ENCODE peak calls at places on chromosomes 6 and 20, in seven cellular contexts. K is effector memory CD4-positive, alpha-beta T cell; C is heart right ventricle; G is adrenal gland; T is right cardiac atrium; O is CD8-positive, alpha-beta T cell; M is right lobe of liver. N is an unnamed sample. For H3K27me3, the result is how much of the 10 kb centered on the place peaks cover.

GRCh38 chr20:10185741-10186558 is 32.7 kb upstream of the SNAP25 start:
- DNase-seq in K (no peak), C (no peak), G (no peak), T (no peak), O (no peak), M (peak), N (no peak)

GRCh38 chr6:130020106-130020851 is 1.9 kb downstream of the L3MBTL3 start:
- DNase-seq in K (peak), C (peak), G (peak), T (peak), O (peak), M (peak), N (peak)

GRCh38 chr6:106488494-106489369 is 128.2 kb downstream of the CRYBG1 start:
- DNase-seq in K (no peak), C (no peak), G (no peak), T (no peak), O (no peak), M (no peak), N (no peak)

GRCh38 chr20:24827603-24828295 is 121.3 kb upstream of the CST7 start:
- DNase-seq in K (no peak), C (no peak), G (no peak), T (no peak), O (no peak), M (no peak), N (no peak)

GRCh38 chr20:33093582-33093981 is 14.1 kb downstream of the BPIFB4 start:
- DNase-seq in K (no peak), C (no peak), G (no peak), T (no peak), O (no peak), M (no peak), N (no peak)

GRCh38 chr20:43583133-43583864 is 7.4 kb upstream of the IFT52 start:
- DNase-seq in K (no peak), C (no peak), G (no peak), T (no peak), O (no peak), M (no peak), N (no peak)

GRCh38 chr20:57657537-57658446 is 37.6 kb upstream of the ZBP1 start:
- DNase-seq in K (no peak), C (peak), G (peak), T (peak), O (peak), M (peak), N (peak)

GRCh38 chr20:51368461-51369211 is 173.9 kb downstream of the NFATC2 start:
- DNase-seq in K (no peak), C (no peak), G (no peak), T (no peak), O (no peak), M (no peak), N (no peak)

GRCh38 chr6:105373481-105373880 is 29.4 kb downstream of the PREP start:
- DNase-seq in K (no peak), C (no peak), G (no peak), T (no peak), O (no peak), M (no peak), N (no peak)

GRCh38 chr6:69631552-69632346 is 165.1 kb downstream of the LMBRD1 start:
- DNase-seq in K (no peak), C (no peak), G (no peak), T (no peak), O (no peak), M (no peak), N (no peak)

GRCh38 chr6:168730931-168731716 is 290.1 kb downstream of the SMOC2 start:
- DNase-seq in K (no peak), C (no peak), G (no peak), T (no peak), O (no peak), M (no peak), N (no peak)

GRCh38 chr6:26240981-26241770 is 123.8 kb upstream of the BTN3A2 start:
- DNase-seq in K (peak), C (no peak), G (peak), T (no peak), O (no peak), M (no peak), N (peak)

GRCh38 chr6:160139420-160139851 is 17.8 kb downstream of the SLC22A1 start:
- DNase-seq in K (no peak), C (no peak), G (no peak), T (no peak), O (no peak), M (no peak), N (peak)

GRCh38 chr6:73691512-73691911 is 4.5 kb upstream of the CD109 start:
- DNase-seq in K (no peak), C (no peak), G (no peak), T (no peak), O (no peak), M (no peak), N (no peak)

GRCh38 chr6:11358904-11359840 is 126.7 kb upstream of the NEDD9 start:
- DNase-seq in K (no peak), C (no peak), G (no peak), T (no peak), O (no peak), M (no peak), N (peak)

GRCh38 chr20:40506567-40506966 is 182.5 kb downstream of the MAFB start:
- DNase-seq in K (no peak), C (peak), G (peak), T (peak), O (no peak), M (peak), N (peak)

GRCh38 chr6:96235927-96236326 is 220.2 kb downstream of the FUT9 start:
- DNase-seq in K (no peak), C (no peak), G (no peak), T (no peak), O (no peak), M (no peak), N (no peak)

GRCh38 chr6:159074120-159074684 is 29.4 kb upstream of the TAGAP start:
- DNase-seq in K (no peak), C (no peak), G (peak), T (no peak), O (no peak), M (no peak), N (peak)

DNA sequence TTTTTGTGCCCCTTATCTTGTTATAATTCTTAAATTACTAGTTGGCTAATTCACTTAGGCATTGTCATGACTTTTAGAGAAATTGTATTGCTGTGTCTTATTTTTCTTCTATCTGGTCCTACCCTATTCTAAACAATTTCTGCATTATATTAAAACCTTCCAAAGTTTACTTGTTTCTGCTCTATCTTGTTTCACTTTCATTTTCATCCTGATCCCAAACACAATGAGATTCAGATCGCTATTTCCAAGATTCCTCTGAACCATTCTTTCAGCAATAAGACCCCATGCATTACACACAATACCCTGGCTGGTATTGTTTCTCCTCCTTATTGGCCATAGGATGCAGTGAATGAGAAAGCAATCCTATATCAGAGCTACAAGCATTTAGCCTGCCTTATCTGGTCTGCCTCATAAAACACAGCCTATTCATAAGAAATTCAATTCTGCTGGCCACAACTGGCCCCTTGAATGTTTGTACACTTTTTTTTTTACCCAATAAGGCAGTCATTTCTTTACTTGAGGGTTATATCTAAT is 69.9 kb upstream of the POU3F2 start:
- DNase-seq in K (no peak), C (no peak), G (no peak), T (no peak), O (no peak), M (no peak), N (no peak)
- H3K4me3 ChIP-seq in K (no peak), C (peak), G (peak), T (peak), O (no peak), M (peak), N (no peak)

GRCh38 chr6:155894262-155894661 is 438.6 kb upstream of the NOX3 start:
- DNase-seq in K (no peak), C (no peak), G (no peak), T (no peak), O (no peak), M (no peak), N (no peak)
- H3K27ac ChIP-seq in K (no peak), C (no peak), G (no peak), T (no peak), O (no peak), M (no peak), N (no peak)

DNA sequence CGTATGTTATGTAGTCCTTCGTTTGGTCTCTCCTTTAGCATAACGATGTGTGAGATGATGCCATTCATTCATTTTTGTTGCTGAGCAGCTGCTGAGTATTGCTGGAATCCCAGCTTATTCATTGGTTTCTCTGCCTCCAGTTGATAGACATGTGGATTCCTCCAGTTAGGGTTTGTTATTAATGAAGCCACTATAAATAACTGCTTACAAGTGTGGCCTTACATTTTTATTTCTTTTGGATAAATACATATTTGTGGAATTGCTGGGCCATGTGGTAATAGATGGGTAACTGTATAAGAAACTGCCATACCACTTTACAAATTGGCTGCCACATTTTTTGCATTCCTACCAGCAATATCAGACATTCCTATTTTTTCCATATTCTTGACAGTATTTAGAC is 2.6 kb upstream of the HLA-B start:
- DNase-seq in K (no peak), C (no peak), G (no peak), T (no peak), O (no peak), M (no peak), N (no peak)
- H3K27me3 ChIP-seq in K (under half), C (under half), G (under half), T (under half), O (under half), M (under half), N (half or more)

GRCh38 chr6:41778895-41779294 is 805 bp downstream of the FRS3 start:
- DNase-seq in K (no peak), C (no peak), G (no peak), T (no peak), O (no peak), M (no peak), N (no peak)
- H3K4me3 ChIP-seq in K (no peak), C (peak), G (peak), T (peak), O (peak), M (peak), N (peak)